ENCODE peak calls at places on chromosomes 12 and 14, in ten cellular contexts. One of them, this sample, is unnamed.

GRCh38 chr14:55386037-55386798 is 25.4 kb downstream of the ATG14 start:
- DNase-seq in HFF-Myc: no peak
- DNase-seq in lower leg skin: no peak
- DNase-seq in stimulated activated CD4-positive, alpha-beta T cell treated with anti-CD3 and anti-CD28 coated beads, Interleukin-15, amount 100 ng/mL, for 1 hour: no peak
- DNase-seq in naive thymus-derived CD8-positive, alpha-beta T cell: no peak
- DNase-seq in Right ventricle myocardium inferior: no peak
- DNase-seq in fibroblast of lung: no peak
- DNase-seq in brain microvascular endothelial cell: no peak
- DNase-seq in mesenchymal stem cell: no peak
- DNase-seq in effector CD4-positive, alpha-beta T cell: no peak
- DNase-seq in this sample: no peak

GRCh38 chr14:29321646-29322045 is 555.1 kb downstream of the FOXG1 start:
- DNase-seq in HFF-Myc: peak
- DNase-seq in lower leg skin: no peak
- DNase-seq in stimulated activated CD4-positive, alpha-beta T cell treated with anti-CD3 and anti-CD28 coated beads, Interleukin-15, amount 100 ng/mL, for 1 hour: no peak
- DNase-seq in naive thymus-derived CD8-positive, alpha-beta T cell: no peak
- DNase-seq in Right ventricle myocardium inferior: no peak
- DNase-seq in fibroblast of lung: peak
- DNase-seq in brain microvascular endothelial cell: peak
- DNase-seq in mesenchymal stem cell: peak
- DNase-seq in effector CD4-positive, alpha-beta T cell: no peak
- DNase-seq in this sample: no peak

GRCh38 chr12:122886851-122887816 is 8.8 kb downstream of the VPS37B start:
- DNase-seq in HFF-Myc: no peak
- DNase-seq in lower leg skin: peak
- DNase-seq in stimulated activated CD4-positive, alpha-beta T cell treated with anti-CD3 and anti-CD28 coated beads, Interleukin-15, amount 100 ng/mL, for 1 hour: no peak
- DNase-seq in naive thymus-derived CD8-positive, alpha-beta T cell: no peak
- DNase-seq in Right ventricle myocardium inferior: no peak
- DNase-seq in fibroblast of lung: no peak
- DNase-seq in brain microvascular endothelial cell: no peak
- DNase-seq in mesenchymal stem cell: peak
- DNase-seq in effector CD4-positive, alpha-beta T cell: no peak
- DNase-seq in this sample: peak

GRCh38 chr14:90654831-90655276 is 161.4 kb downstream of the TTC7B start:
- DNase-seq in HFF-Myc: no peak
- DNase-seq in lower leg skin: no peak
- DNase-seq in stimulated activated CD4-positive, alpha-beta T cell treated with anti-CD3 and anti-CD28 coated beads, Interleukin-15, amount 100 ng/mL, for 1 hour: no peak
- DNase-seq in naive thymus-derived CD8-positive, alpha-beta T cell: no peak
- DNase-seq in Right ventricle myocardium inferior: no peak
- DNase-seq in fibroblast of lung: peak
- DNase-seq in brain microvascular endothelial cell: peak
- DNase-seq in mesenchymal stem cell: no peak
- DNase-seq in effector CD4-positive, alpha-beta T cell: no peak
- DNase-seq in this sample: no peak

GRCh38 chr14:64682173-64682710 is 22.0 kb upstream of the PLEKHG3 start:
- DNase-seq in HFF-Myc: no peak
- DNase-seq in lower leg skin: no peak
- DNase-seq in stimulated activated CD4-positive, alpha-beta T cell treated with anti-CD3 and anti-CD28 coated beads, Interleukin-15, amount 100 ng/mL, for 1 hour: no peak
- DNase-seq in naive thymus-derived CD8-positive, alpha-beta T cell: no peak
- DNase-seq in Right ventricle myocardium inferior: peak
- DNase-seq in fibroblast of lung: peak
- DNase-seq in brain microvascular endothelial cell: peak
- DNase-seq in mesenchymal stem cell: peak
- DNase-seq in effector CD4-positive, alpha-beta T cell: no peak
- DNase-seq in this sample: no peak

GRCh38 chr12:50914872-50915484 is 37.4 kb upstream of the HIGD1C start:
- DNase-seq in HFF-Myc: no peak
- DNase-seq in lower leg skin: no peak
- DNase-seq in stimulated activated CD4-positive, alpha-beta T cell treated with anti-CD3 and anti-CD28 coated beads, Interleukin-15, amount 100 ng/mL, for 1 hour: no peak
- DNase-seq in naive thymus-derived CD8-positive, alpha-beta T cell: no peak
- DNase-seq in Right ventricle myocardium inferior: no peak
- DNase-seq in fibroblast of lung: no peak
- DNase-seq in brain microvascular endothelial cell: no peak
- DNase-seq in mesenchymal stem cell: no peak
- DNase-seq in effector CD4-positive, alpha-beta T cell: no peak
- DNase-seq in this sample: no peak

GRCh38 chr14:61860294-61860918 is 98.2 kb downstream of the SNAPC1 start:
- DNase-seq in HFF-Myc: peak
- DNase-seq in lower leg skin: no peak
- DNase-seq in stimulated activated CD4-positive, alpha-beta T cell treated with anti-CD3 and anti-CD28 coated beads, Interleukin-15, amount 100 ng/mL, for 1 hour: peak
- DNase-seq in naive thymus-derived CD8-positive, alpha-beta T cell: peak
- DNase-seq in Right ventricle myocardium inferior: no peak
- DNase-seq in fibroblast of lung: peak
- DNase-seq in brain microvascular endothelial cell: peak
- DNase-seq in mesenchymal stem cell: peak
- DNase-seq in effector CD4-positive, alpha-beta T cell: peak
- DNase-seq in this sample: peak

GRCh38 chr12:86801439-86801838 is 545.2 kb upstream of the MGAT4C start:
- DNase-seq in HFF-Myc: no peak
- DNase-seq in lower leg skin: no peak
- DNase-seq in stimulated activated CD4-positive, alpha-beta T cell treated with anti-CD3 and anti-CD28 coated beads, Interleukin-15, amount 100 ng/mL, for 1 hour: no peak
- DNase-seq in naive thymus-derived CD8-positive, alpha-beta T cell: no peak
- DNase-seq in Right ventricle myocardium inferior: no peak
- DNase-seq in fibroblast of lung: no peak
- DNase-seq in brain microvascular endothelial cell: no peak
- DNase-seq in mesenchymal stem cell: no peak
- DNase-seq in effector CD4-positive, alpha-beta T cell: no peak
- DNase-seq in this sample: no peak

GRCh38 chr14:75280831-75281690 is 2.4 kb downstream of the FOS start:
- DNase-seq in HFF-Myc: no peak
- DNase-seq in lower leg skin: peak
- DNase-seq in stimulated activated CD4-positive, alpha-beta T cell treated with anti-CD3 and anti-CD28 coated beads, Interleukin-15, amount 100 ng/mL, for 1 hour: no peak
- DNase-seq in naive thymus-derived CD8-positive, alpha-beta T cell: peak
- DNase-seq in Right ventricle myocardium inferior: peak
- DNase-seq in fibroblast of lung: peak
- DNase-seq in brain microvascular endothelial cell: no peak
- DNase-seq in mesenchymal stem cell: peak
- DNase-seq in effector CD4-positive, alpha-beta T cell: peak
- DNase-seq in this sample: no peak

GRCh38 chr12:45536254-45536653 is 193.3 kb upstream of the ARID2 start:
- DNase-seq in HFF-Myc: no peak
- DNase-seq in lower leg skin: no peak
- DNase-seq in stimulated activated CD4-positive, alpha-beta T cell treated with anti-CD3 and anti-CD28 coated beads, Interleukin-15, amount 100 ng/mL, for 1 hour: no peak
- DNase-seq in naive thymus-derived CD8-positive, alpha-beta T cell: no peak
- DNase-seq in Right ventricle myocardium inferior: no peak
- DNase-seq in fibroblast of lung: no peak
- DNase-seq in brain microvascular endothelial cell: no peak
- DNase-seq in mesenchymal stem cell: no peak
- DNase-seq in effector CD4-positive, alpha-beta T cell: no peak
- DNase-seq in this sample: no peak

GRCh38 chr14:39050389-39050788 is 52.6 kb downstream of the SEC23A start:
- DNase-seq in HFF-Myc: peak
- DNase-seq in lower leg skin: no peak
- DNase-seq in stimulated activated CD4-positive, alpha-beta T cell treated with anti-CD3 and anti-CD28 coated beads, Interleukin-15, amount 100 ng/mL, for 1 hour: no peak
- DNase-seq in naive thymus-derived CD8-positive, alpha-beta T cell: no peak
- DNase-seq in Right ventricle myocardium inferior: no peak
- DNase-seq in fibroblast of lung: peak
- DNase-seq in brain microvascular endothelial cell: peak
- DNase-seq in mesenchymal stem cell: peak
- DNase-seq in effector CD4-positive, alpha-beta T cell: no peak
- DNase-seq in this sample: no peak

GRCh38 chr12:27220057-27220987 is 23.8 kb upstream of the STK38L start:
- DNase-seq in HFF-Myc: no peak
- DNase-seq in lower leg skin: no peak
- DNase-seq in stimulated activated CD4-positive, alpha-beta T cell treated with anti-CD3 and anti-CD28 coated beads, Interleukin-15, amount 100 ng/mL, for 1 hour: no peak
- DNase-seq in naive thymus-derived CD8-positive, alpha-beta T cell: no peak
- DNase-seq in Right ventricle myocardium inferior: no peak
- DNase-seq in fibroblast of lung: peak
- DNase-seq in brain microvascular endothelial cell: no peak
- DNase-seq in mesenchymal stem cell: no peak
- DNase-seq in effector CD4-positive, alpha-beta T cell: no peak
- DNase-seq in this sample: no peak

GRCh38 chr12:113235976-113236375 is 14.7 kb downstream of the TPCN1 start:
- DNase-seq in HFF-Myc: no peak
- DNase-seq in lower leg skin: no peak
- DNase-seq in stimulated activated CD4-positive, alpha-beta T cell treated with anti-CD3 and anti-CD28 coated beads, Interleukin-15, amount 100 ng/mL, for 1 hour: no peak
- DNase-seq in naive thymus-derived CD8-positive, alpha-beta T cell: no peak
- DNase-seq in Right ventricle myocardium inferior: no peak
- DNase-seq in fibroblast of lung: no peak
- DNase-seq in brain microvascular endothelial cell: no peak
- DNase-seq in mesenchymal stem cell: no peak
- DNase-seq in effector CD4-positive, alpha-beta T cell: no peak
- DNase-seq in this sample: no peak

GRCh38 chr12:9935026-9935425 is 2.9 kb upstream of the CLEC2A start:
- DNase-seq in HFF-Myc: no peak
- DNase-seq in lower leg skin: no peak
- DNase-seq in stimulated activated CD4-positive, alpha-beta T cell treated with anti-CD3 and anti-CD28 coated beads, Interleukin-15, amount 100 ng/mL, for 1 hour: no peak
- DNase-seq in naive thymus-derived CD8-positive, alpha-beta T cell: no peak
- DNase-seq in Right ventricle myocardium inferior: no peak
- DNase-seq in fibroblast of lung: no peak
- DNase-seq in brain microvascular endothelial cell: no peak
- DNase-seq in mesenchymal stem cell: no peak
- DNase-seq in effector CD4-positive, alpha-beta T cell: no peak
- DNase-seq in this sample: no peak

GRCh38 chr12:988616-989015 is 2.4 kb upstream of the ERC1 start:
- DNase-seq in HFF-Myc: no peak
- DNase-seq in lower leg skin: no peak
- DNase-seq in stimulated activated CD4-positive, alpha-beta T cell treated with anti-CD3 and anti-CD28 coated beads, Interleukin-15, amount 100 ng/mL, for 1 hour: no peak
- DNase-seq in naive thymus-derived CD8-positive, alpha-beta T cell: no peak
- DNase-seq in Right ventricle myocardium inferior: no peak
- DNase-seq in fibroblast of lung: no peak
- DNase-seq in brain microvascular endothelial cell: no peak
- DNase-seq in mesenchymal stem cell: no peak
- DNase-seq in effector CD4-positive, alpha-beta T cell: no peak
- DNase-seq in this sample: no peak

GRCh38 chr12:29286081-29286800 is 94.7 kb downstream of the ERGIC2 start:
- DNase-seq in HFF-Myc: no peak
- DNase-seq in lower leg skin: no peak
- DNase-seq in stimulated activated CD4-positive, alpha-beta T cell treated with anti-CD3 and anti-CD28 coated beads, Interleukin-15, amount 100 ng/mL, for 1 hour: no peak
- DNase-seq in naive thymus-derived CD8-positive, alpha-beta T cell: no peak
- DNase-seq in Right ventricle myocardium inferior: no peak
- DNase-seq in fibroblast of lung: no peak
- DNase-seq in brain microvascular endothelial cell: peak
- DNase-seq in mesenchymal stem cell: no peak
- DNase-seq in effector CD4-positive, alpha-beta T cell: no peak
- DNase-seq in this sample: no peak

GRCh38 chr14:67911506-67911905 is 91.9 kb downstream of the RAD51B start:
- DNase-seq in HFF-Myc: no peak
- DNase-seq in lower leg skin: no peak
- DNase-seq in stimulated activated CD4-positive, alpha-beta T cell treated with anti-CD3 and anti-CD28 coated beads, Interleukin-15, amount 100 ng/mL, for 1 hour: no peak
- DNase-seq in naive thymus-derived CD8-positive, alpha-beta T cell: no peak
- DNase-seq in Right ventricle myocardium inferior: no peak
- DNase-seq in fibroblast of lung: peak
- DNase-seq in brain microvascular endothelial cell: no peak
- DNase-seq in mesenchymal stem cell: no peak
- DNase-seq in effector CD4-positive, alpha-beta T cell: no peak
- DNase-seq in this sample: no peak

GRCh38 chr14:71452987-71453386 is 479.2 kb upstream of the RGS6 start:
- DNase-seq in HFF-Myc: no peak
- DNase-seq in lower leg skin: no peak
- DNase-seq in stimulated activated CD4-positive, alpha-beta T cell treated with anti-CD3 and anti-CD28 coated beads, Interleukin-15, amount 100 ng/mL, for 1 hour: no peak
- DNase-seq in naive thymus-derived CD8-positive, alpha-beta T cell: no peak
- DNase-seq in Right ventricle myocardium inferior: no peak
- DNase-seq in fibroblast of lung: no peak
- DNase-seq in brain microvascular endothelial cell: no peak
- DNase-seq in mesenchymal stem cell: no peak
- DNase-seq in effector CD4-positive, alpha-beta T cell: no peak
- DNase-seq in this sample: no peak

GRCh38 chr14:99309220-99309766 is 37.3 kb upstream of the BCL11B start:
- DNase-seq in HFF-Myc: no peak
- DNase-seq in lower leg skin: peak
- DNase-seq in stimulated activated CD4-positive, alpha-beta T cell treated with anti-CD3 and anti-CD28 coated beads, Interleukin-15, amount 100 ng/mL, for 1 hour: no peak
- DNase-seq in naive thymus-derived CD8-positive, alpha-beta T cell: no peak
- DNase-seq in Right ventricle myocardium inferior: no peak
- DNase-seq in fibroblast of lung: no peak
- DNase-seq in brain microvascular endothelial cell: no peak
- DNase-seq in mesenchymal stem cell: no peak
- DNase-seq in effector CD4-positive, alpha-beta T cell: no peak
- DNase-seq in this sample: no peak

GRCh38 chr12:108879615-108880254 is at the start of gene DAO:
- DNase-seq in HFF-Myc: no peak
- DNase-seq in lower leg skin: no peak
- DNase-seq in stimulated activated CD4-positive, alpha-beta T cell treated with anti-CD3 and anti-CD28 coated beads, Interleukin-15, amount 100 ng/mL, for 1 hour: no peak
- DNase-seq in naive thymus-derived CD8-positive, alpha-beta T cell: no peak
- DNase-seq in Right ventricle myocardium inferior: no peak
- DNase-seq in fibroblast of lung: no peak
- DNase-seq in brain microvascular endothelial cell: no peak
- DNase-seq in mesenchymal stem cell: no peak
- DNase-seq in effector CD4-positive, alpha-beta T cell: no peak
- DNase-seq in this sample: no peak

GRCh38 chr14:24673059-24673458 is 39.1 kb upstream of the GZMB start:
- DNase-seq in HFF-Myc: no peak
- DNase-seq in lower leg skin: no peak
- DNase-seq in stimulated activated CD4-positive, alpha-beta T cell treated with anti-CD3 and anti-CD28 coated beads, Interleukin-15, amount 100 ng/mL, for 1 hour: no peak
- DNase-seq in naive thymus-derived CD8-positive, alpha-beta T cell: no peak
- DNase-seq in Right ventricle myocardium inferior: no peak
- DNase-seq in fibroblast of lung: no peak
- DNase-seq in brain microvascular endothelial cell: no peak
- DNase-seq in mesenchymal stem cell: no peak
- DNase-seq in effector CD4-positive, alpha-beta T cell: no peak
- DNase-seq in this sample: no peak

GRCh38 chr12:42767998-42768397 is 178.5 kb upstream of the PRICKLE1 start:
- DNase-seq in HFF-Myc: no peak
- DNase-seq in lower leg skin: no peak
- DNase-seq in stimulated activated CD4-positive, alpha-beta T cell treated with anti-CD3 and anti-CD28 coated beads, Interleukin-15, amount 100 ng/mL, for 1 hour: no peak
- DNase-seq in naive thymus-derived CD8-positive, alpha-beta T cell: no peak
- DNase-seq in Right ventricle myocardium inferior: no peak
- DNase-seq in fibroblast of lung: no peak
- DNase-seq in brain microvascular endothelial cell: no peak
- DNase-seq in mesenchymal stem cell: no peak
- DNase-seq in effector CD4-positive, alpha-beta T cell: no peak
- DNase-seq in this sample: no peak

GRCh38 chr14:22112004-22112403 is 438.4 kb upstream of the OR4E1 start:
- DNase-seq in HFF-Myc: no peak
- DNase-seq in lower leg skin: no peak
- DNase-seq in stimulated activated CD4-positive, alpha-beta T cell treated with anti-CD3 and anti-CD28 coated beads, Interleukin-15, amount 100 ng/mL, for 1 hour: no peak
- DNase-seq in naive thymus-derived CD8-positive, alpha-beta T cell: peak
- DNase-seq in Right ventricle myocardium inferior: no peak
- DNase-seq in fibroblast of lung: no peak
- DNase-seq in brain microvascular endothelial cell: no peak
- DNase-seq in mesenchymal stem cell: no peak
- DNase-seq in effector CD4-positive, alpha-beta T cell: peak
- DNase-seq in this sample: peak

GRCh38 chr14:74976264-74977113 is 21.1 kb upstream of the PGF start:
- DNase-seq in HFF-Myc: no peak
- DNase-seq in lower leg skin: peak
- DNase-seq in stimulated activated CD4-positive, alpha-beta T cell treated with anti-CD3 and anti-CD28 coated beads, Interleukin-15, amount 100 ng/mL, for 1 hour: no peak
- DNase-seq in naive thymus-derived CD8-positive, alpha-beta T cell: no peak
- DNase-seq in Right ventricle myocardium inferior: no peak
- DNase-seq in fibroblast of lung: no peak
- DNase-seq in brain microvascular endothelial cell: no peak
- DNase-seq in mesenchymal stem cell: no peak
- DNase-seq in effector CD4-positive, alpha-beta T cell: no peak
- DNase-seq in this sample: no peak

GRCh38 chr12:128745772-128746689 is 77.7 kb downstream of the SLC15A4 start:
- DNase-seq in HFF-Myc: no peak
- DNase-seq in lower leg skin: no peak
- DNase-seq in stimulated activated CD4-positive, alpha-beta T cell treated with anti-CD3 and anti-CD28 coated beads, Interleukin-15, amount 100 ng/mL, for 1 hour: no peak
- DNase-seq in naive thymus-derived CD8-positive, alpha-beta T cell: no peak
- DNase-seq in Right ventricle myocardium inferior: no peak
- DNase-seq in fibroblast of lung: no peak
- DNase-seq in brain microvascular endothelial cell: no peak
- DNase-seq in mesenchymal stem cell: no peak
- DNase-seq in effector CD4-positive, alpha-beta T cell: no peak
- DNase-seq in this sample: no peak

GRCh38 chr12:19550626-19551025 is 111.3 kb downstream of the AEBP2 start:
- DNase-seq in HFF-Myc: no peak
- DNase-seq in lower leg skin: no peak
- DNase-seq in stimulated activated CD4-positive, alpha-beta T cell treated with anti-CD3 and anti-CD28 coated beads, Interleukin-15, amount 100 ng/mL, for 1 hour: no peak
- DNase-seq in naive thymus-derived CD8-positive, alpha-beta T cell: no peak
- DNase-seq in Right ventricle myocardium inferior: no peak
- DNase-seq in fibroblast of lung: no peak
- DNase-seq in brain microvascular endothelial cell: no peak
- DNase-seq in mesenchymal stem cell: no peak
- DNase-seq in effector CD4-positive, alpha-beta T cell: no peak
- DNase-seq in this sample: no peak